ENCODE peak calls at places on chromosomes 4 and X, in eight cellular contexts. E, C, Y, Q, N, M, G and H are unnamed samples. For H3K36me3, the result is how much of the 10 kb centered on the place peaks cover.

GRCh38 chrX:102934624-102935023 is 2.4 kb upstream of the RAB40AL start:
- DNase-seq in E (peak), C (peak), Y (no peak), Q (no peak), N (peak), M (no peak), G (peak), H (no peak)

GRCh38 chr4:12595986-12596385 is 888.2 kb downstream of the RAB28 start:
- DNase-seq in E (no peak), C (no peak), Y (no peak), Q (no peak), N (peak), M (no peak), G (peak), H (no peak)

GRCh38 chrX:53284684-53285447 is 3.5 kb upstream of the IQSEC2 start:
- DNase-seq in E (peak), C (peak), Y (peak), Q (peak), N (peak), M (peak), G (peak), H (peak)

GRCh38 chr4:36613999-36614398 is 332.6 kb downstream of the DTHD1 start:
- DNase-seq in E (no peak), C (no peak), Y (no peak), Q (no peak), N (no peak), M (no peak), G (no peak), H (no peak)

GRCh38 chr4:158783775-158784174 is 14.9 kb downstream of the FNIP2 start:
- DNase-seq in E (no peak), C (peak), Y (no peak), Q (no peak), N (no peak), M (no peak), G (no peak), H (no peak)

GRCh38 chr4:173169178-173169427 is 492 bp downstream of the GALNT7 start:
- DNase-seq in E (peak), C (no peak), Y (no peak), Q (no peak), N (no peak), M (no peak), G (no peak), H (no peak)

GRCh38 chrX:149563359-149563758 is 13.6 kb upstream of the HSFX3 start:
- DNase-seq in E (no peak), C (no peak), Y (no peak), Q (no peak), N (no peak), M (no peak), G (no peak), H (no peak)

GRCh38 chrX:9258346-9259104 is 206.3 kb upstream of the TBL1X start:
- DNase-seq in E (no peak), C (no peak), Y (no peak), Q (no peak), N (no peak), M (no peak), G (no peak), H (no peak)

GRCh38 chrX:70769659-70770232 is 138.8 kb downstream of the TEX11 start:
- DNase-seq in E (no peak), C (peak), Y (no peak), Q (no peak), N (no peak), M (no peak), G (peak), H (no peak)

GRCh38 chr4:127503111-127503510 is 129.6 kb upstream of the INTU start:
- DNase-seq in E (peak), C (no peak), Y (no peak), Q (no peak), N (no peak), M (no peak), G (peak), H (no peak)

GRCh38 chr4:175970072-175970471 is 95.6 kb upstream of the WDR17 start:
- DNase-seq in E (no peak), C (peak), Y (no peak), Q (no peak), N (no peak), M (no peak), G (no peak), H (no peak)

GRCh38 chr4:55853484-55854046 is at the start of gene EXOC1:
- DNase-seq in E (peak), C (peak), Y (peak), Q (peak), N (peak), M (peak), G (peak), H (peak)

GRCh38 chrX:1502241-1502640 is 34.7 kb downstream of the P2RY8 start:
- DNase-seq in E (no peak), C (no peak), Y (peak), Q (peak), N (no peak), M (no peak), G (no peak), H (peak)

GRCh38 chr4:168397611-168398169 is 79.1 kb upstream of the DDX60 start:
- DNase-seq in E (no peak), C (no peak), Y (no peak), Q (no peak), N (no peak), M (no peak), G (no peak), H (no peak)

GRCh38 chr4:168398188-168398587 is 79.6 kb upstream of the DDX60 start:
- DNase-seq in E (no peak), C (no peak), Y (no peak), Q (no peak), N (no peak), M (no peak), G (no peak), H (no peak)

GRCh38 chr4:168394556-168394955 is 76.0 kb upstream of the DDX60 start:
- DNase-seq in E (no peak), C (no peak), Y (no peak), Q (no peak), N (no peak), M (no peak), G (no peak), H (no peak)

DNA sequence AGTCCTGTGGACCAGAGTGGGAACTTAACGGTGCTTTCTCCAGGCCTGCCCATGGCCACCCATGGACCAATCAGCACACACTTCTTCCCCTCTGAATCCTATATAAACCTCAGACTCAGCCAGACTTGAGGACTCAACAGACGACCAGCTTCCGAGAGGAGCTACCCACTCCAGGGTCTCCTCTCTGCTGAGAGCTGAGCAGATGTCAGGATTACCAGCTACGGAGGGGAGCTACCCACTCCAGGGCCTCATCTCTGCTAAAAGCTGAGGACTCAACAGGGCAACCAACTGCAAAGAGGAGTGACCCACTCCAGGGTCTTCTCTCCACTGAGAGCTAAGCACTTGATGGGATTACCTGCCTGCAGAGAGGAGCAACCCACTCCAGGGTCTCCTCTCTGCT is 80.0 kb upstream of the DDX60 start:
- DNase-seq in E (no peak), C (no peak), Y (no peak), Q (no peak), N (peak), M (no peak), G (peak), H (no peak)
- H3K36me3 ChIP-seq in E (under half), C (under half), Y (under half), Q (under half), N (under half), M (under half), G (under half), H (under half)

GRCh38 chr4:84495448-84496221 is 3.5 kb downstream of the NKX6-1 start:
- DNase-seq in E (peak), C (no peak), Y (no peak), Q (no peak), N (no peak), M (no peak), G (peak), H (no peak)

GRCh38 chr4:84492737-84493091 is 6.4 kb downstream of the NKX6-1 start:
- DNase-seq in E (peak), C (no peak), Y (no peak), Q (no peak), N (no peak), M (no peak), G (peak), H (no peak)

GRCh38 chr4:84493092-84493850 is 5.8 kb downstream of the NKX6-1 start:
- DNase-seq in E (peak), C (no peak), Y (no peak), Q (no peak), N (peak), M (peak), G (peak), H (no peak)

GRCh38 chr4:84496356-84497219 is 2.5 kb downstream of the NKX6-1 start:
- DNase-seq in E (peak), C (no peak), Y (no peak), Q (no peak), N (peak), M (no peak), G (peak), H (no peak)

GRCh38 chr4:84494518-84494917 is 4.6 kb downstream of the NKX6-1 start:
- DNase-seq in E (no peak), C (no peak), Y (no peak), Q (no peak), N (no peak), M (no peak), G (no peak), H (no peak)
- H3K27ac ChIP-seq in E (no peak), C (no peak), Y (no peak), Q (no peak), N (no peak), M (no peak), G (no peak), H (no peak)

GRCh38 chr4:51874551-51874950 is 31.6 kb downstream of the DCUN1D4 start:
- DNase-seq in E (no peak), C (no peak), Y (no peak), Q (no peak), N (no peak), M (no peak), G (no peak), H (no peak)
- H3K36me3 ChIP-seq in E (under half), C (under half), Y (half or more), Q (half or more), N (under half), M (under half), G (under half), H (under half)

GRCh38 chr4:1183985-1184773 is 11.8 kb upstream of the SPON2 start:
- DNase-seq in E (no peak), C (no peak), Y (peak), Q (peak), N (no peak), M (no peak), G (no peak), H (no peak)
- H3K27ac ChIP-seq in E (no peak), C (no peak), Y (peak), Q (no peak), N (no peak), M (no peak), G (no peak), H (no peak)